ENCODE peak calls at places on chromosomes 16 and 17, in ten cellular contexts. One of them, this sample, is unnamed.

GRCh38 chr17:66805567-66805966 is 29.4 kb upstream of the CACNG5 start:
- DNase-seq in iPS DF 6.9: no peak
- DNase-seq in OCI-LY7: peak
- DNase-seq in cardiac fibroblast: no peak
- DNase-seq in GM23248: no peak
- DNase-seq in substantia nigra: no peak
- DNase-seq in endodermal cell: no peak
- DNase-seq in A172: no peak
- DNase-seq in HTR-8/SVneo: no peak
- DNase-seq in fibroblast of the aortic adventitia: no peak
- DNase-seq in this sample: no peak

GRCh38 chr17:16937431-16937830 is 34.5 kb downstream of the TNFRSF13B start:
- DNase-seq in OCI-LY7: no peak
- DNase-seq in cardiac fibroblast: no peak
- DNase-seq in fibroblast of the aortic adventitia: no peak
- DNase-seq in endodermal cell: peak
- DNase-seq in HTR-8/SVneo: no peak
- DNase-seq in GM23248: no peak
- DNase-seq in A172: no peak
- DNase-seq in substantia nigra: no peak
- DNase-seq in iPS DF 6.9: no peak
- DNase-seq in this sample: no peak

GRCh38 chr16:65832269-65832668 is 534.2 kb upstream of the CDH5 start:
- DNase-seq in OCI-LY7: no peak
- DNase-seq in cardiac fibroblast: no peak
- DNase-seq in A172: no peak
- DNase-seq in endodermal cell: no peak
- DNase-seq in iPS DF 6.9: no peak
- DNase-seq in substantia nigra: no peak
- DNase-seq in fibroblast of the aortic adventitia: no peak
- DNase-seq in GM23248: no peak
- DNase-seq in HTR-8/SVneo: no peak
- DNase-seq in this sample: no peak

GRCh38 chr16:75624921-75625334 is 1.8 kb upstream of the ADAT1 start:
- DNase-seq in cardiac fibroblast: peak
- DNase-seq in endodermal cell: no peak
- DNase-seq in iPS DF 6.9: no peak
- DNase-seq in HTR-8/SVneo: peak
- DNase-seq in substantia nigra: no peak
- DNase-seq in fibroblast of the aortic adventitia: peak
- DNase-seq in GM23248: peak
- DNase-seq in OCI-LY7: no peak
- DNase-seq in A172: peak
- DNase-seq in this sample: peak

GRCh38 chr16:27378871-27379580 is 22.9 kb upstream of the IL21R start:
- DNase-seq in cardiac fibroblast: no peak
- DNase-seq in endodermal cell: peak
- DNase-seq in HTR-8/SVneo: no peak
- DNase-seq in substantia nigra: no peak
- DNase-seq in OCI-LY7: no peak
- DNase-seq in fibroblast of the aortic adventitia: no peak
- DNase-seq in GM23248: peak
- DNase-seq in A172: no peak
- DNase-seq in iPS DF 6.9: no peak
- DNase-seq in this sample: no peak

GRCh38 chr17:15263206-15263579 is 1.9 kb downstream of the PMP22 start:
- DNase-seq in iPS DF 6.9: no peak
- DNase-seq in HTR-8/SVneo: peak
- DNase-seq in substantia nigra: peak
- DNase-seq in OCI-LY7: no peak
- DNase-seq in cardiac fibroblast: peak
- DNase-seq in A172: peak
- DNase-seq in GM23248: peak
- DNase-seq in fibroblast of the aortic adventitia: peak
- DNase-seq in endodermal cell: no peak
- DNase-seq in this sample: no peak

GRCh38 chr17:38403491-38403890 is 24.8 kb upstream of the ARHGAP23 start:
- DNase-seq in GM23248: peak
- DNase-seq in iPS DF 6.9: no peak
- DNase-seq in substantia nigra: no peak
- DNase-seq in cardiac fibroblast: peak
- DNase-seq in A172: peak
- DNase-seq in endodermal cell: peak
- DNase-seq in HTR-8/SVneo: no peak
- DNase-seq in fibroblast of the aortic adventitia: peak
- DNase-seq in OCI-LY7: no peak
- DNase-seq in this sample: peak

GRCh38 chr16:56780646-56781045 is 50.7 kb downstream of the NUP93 start:
- DNase-seq in A172: no peak
- DNase-seq in endodermal cell: no peak
- DNase-seq in OCI-LY7: no peak
- DNase-seq in substantia nigra: no peak
- DNase-seq in fibroblast of the aortic adventitia: no peak
- DNase-seq in cardiac fibroblast: no peak
- DNase-seq in iPS DF 6.9: no peak
- DNase-seq in HTR-8/SVneo: no peak
- DNase-seq in GM23248: no peak
- DNase-seq in this sample: no peak

GRCh38 chr16:84063972-84064371 is 21.4 kb upstream of the SLC38A8 start:
- DNase-seq in iPS DF 6.9: no peak
- DNase-seq in HTR-8/SVneo: no peak
- DNase-seq in cardiac fibroblast: no peak
- DNase-seq in substantia nigra: no peak
- DNase-seq in endodermal cell: no peak
- DNase-seq in A172: no peak
- DNase-seq in fibroblast of the aortic adventitia: no peak
- DNase-seq in OCI-LY7: no peak
- DNase-seq in GM23248: no peak
- DNase-seq in this sample: no peak

GRCh38 chr17:30316736-30317135 is 17.1 kb downstream of the TMIGD1 start:
- DNase-seq in GM23248: no peak
- DNase-seq in A172: no peak
- DNase-seq in substantia nigra: no peak
- DNase-seq in iPS DF 6.9: no peak
- DNase-seq in HTR-8/SVneo: no peak
- DNase-seq in fibroblast of the aortic adventitia: no peak
- DNase-seq in endodermal cell: no peak
- DNase-seq in OCI-LY7: no peak
- DNase-seq in cardiac fibroblast: no peak
- DNase-seq in this sample: no peak

GRCh38 chr17:73722163-73722562 is 77.9 kb upstream of the SDK2 start:
- DNase-seq in HTR-8/SVneo: no peak
- DNase-seq in iPS DF 6.9: no peak
- DNase-seq in A172: no peak
- DNase-seq in fibroblast of the aortic adventitia: no peak
- DNase-seq in GM23248: no peak
- DNase-seq in cardiac fibroblast: no peak
- DNase-seq in OCI-LY7: peak
- DNase-seq in substantia nigra: no peak
- DNase-seq in endodermal cell: no peak
- DNase-seq in this sample: no peak

GRCh38 chr17:64240261-64240740 is 22.8 kb downstream of the TEX2 start:
- DNase-seq in A172: no peak
- DNase-seq in substantia nigra: no peak
- DNase-seq in OCI-LY7: no peak
- DNase-seq in fibroblast of the aortic adventitia: no peak
- DNase-seq in GM23248: no peak
- DNase-seq in iPS DF 6.9: no peak
- DNase-seq in HTR-8/SVneo: no peak
- DNase-seq in endodermal cell: peak
- DNase-seq in cardiac fibroblast: peak
- DNase-seq in this sample: no peak

GRCh38 chr17:74690409-74690825 is 22.3 kb downstream of the CD300LF start:
- DNase-seq in substantia nigra: no peak
- DNase-seq in HTR-8/SVneo: no peak
- DNase-seq in cardiac fibroblast: no peak
- DNase-seq in OCI-LY7: peak
- DNase-seq in endodermal cell: no peak
- DNase-seq in A172: no peak
- DNase-seq in fibroblast of the aortic adventitia: no peak
- DNase-seq in GM23248: no peak
- DNase-seq in iPS DF 6.9: no peak
- DNase-seq in this sample: no peak

GRCh38 chr17:80259642-80260535 is 763 bp upstream of the RNF213 start:
- DNase-seq in fibroblast of the aortic adventitia: peak
- DNase-seq in iPS DF 6.9: no peak
- DNase-seq in endodermal cell: peak
- DNase-seq in HTR-8/SVneo: peak
- DNase-seq in cardiac fibroblast: peak
- DNase-seq in substantia nigra: peak
- DNase-seq in GM23248: peak
- DNase-seq in OCI-LY7: peak
- DNase-seq in A172: peak
- DNase-seq in this sample: peak

GRCh38 chr17:48663134-48663924 is 37.2 kb upstream of the HOXB9 start:
- DNase-seq in substantia nigra: no peak
- DNase-seq in endodermal cell: peak
- DNase-seq in HTR-8/SVneo: no peak
- DNase-seq in GM23248: no peak
- DNase-seq in cardiac fibroblast: no peak
- DNase-seq in OCI-LY7: no peak
- DNase-seq in fibroblast of the aortic adventitia: no peak
- DNase-seq in iPS DF 6.9: no peak
- DNase-seq in A172: no peak
- DNase-seq in this sample: no peak

GRCh38 chr16:87375426-87376135 is 8.0 kb downstream of the FBXO31 start:
- DNase-seq in iPS DF 6.9: no peak
- DNase-seq in endodermal cell: no peak
- DNase-seq in HTR-8/SVneo: no peak
- DNase-seq in fibroblast of the aortic adventitia: peak
- DNase-seq in GM23248: peak
- DNase-seq in OCI-LY7: no peak
- DNase-seq in substantia nigra: no peak
- DNase-seq in A172: peak
- DNase-seq in cardiac fibroblast: peak
- DNase-seq in this sample: no peak

GRCh38 chr16:19691161-19691850 is 26.7 kb downstream of the KNOP1 start:
- DNase-seq in iPS DF 6.9: no peak
- DNase-seq in substantia nigra: peak
- DNase-seq in HTR-8/SVneo: no peak
- DNase-seq in GM23248: peak
- DNase-seq in A172: peak
- DNase-seq in fibroblast of the aortic adventitia: no peak
- DNase-seq in cardiac fibroblast: no peak
- DNase-seq in endodermal cell: no peak
- DNase-seq in OCI-LY7: no peak
- DNase-seq in this sample: no peak

GRCh38 chr16:30485818-30486436 is 13.4 kb downstream of the ITGAL start:
- DNase-seq in A172: peak
- DNase-seq in endodermal cell: no peak
- DNase-seq in fibroblast of the aortic adventitia: peak
- DNase-seq in cardiac fibroblast: peak
- DNase-seq in GM23248: peak
- DNase-seq in HTR-8/SVneo: no peak
- DNase-seq in OCI-LY7: no peak
- DNase-seq in iPS DF 6.9: no peak
- DNase-seq in substantia nigra: no peak
- DNase-seq in this sample: no peak

GRCh38 chr17:2053380-2054261 is 1.3 kb upstream of the HIC1 start:
- DNase-seq in endodermal cell: peak
- DNase-seq in GM23248: peak
- DNase-seq in A172: no peak
- DNase-seq in OCI-LY7: peak
- DNase-seq in fibroblast of the aortic adventitia: peak
- DNase-seq in cardiac fibroblast: peak
- DNase-seq in substantia nigra: no peak
- DNase-seq in iPS DF 6.9: no peak
- DNase-seq in HTR-8/SVneo: no peak
- DNase-seq in this sample: peak

GRCh38 chr17:2222901-2223616 is 80.5 kb downstream of the SMG6 start:
- DNase-seq in cardiac fibroblast: peak
- DNase-seq in endodermal cell: no peak
- DNase-seq in substantia nigra: no peak
- DNase-seq in iPS DF 6.9: no peak
- DNase-seq in A172: peak
- DNase-seq in HTR-8/SVneo: no peak
- DNase-seq in GM23248: peak
- DNase-seq in OCI-LY7: no peak
- DNase-seq in fibroblast of the aortic adventitia: peak
- DNase-seq in this sample: peak

GRCh38 chr16:19907161-19907992 is 22.7 kb upstream of the GPRC5B start:
- DNase-seq in OCI-LY7: peak
- DNase-seq in HTR-8/SVneo: peak
- DNase-seq in substantia nigra: no peak
- DNase-seq in A172: peak
- DNase-seq in fibroblast of the aortic adventitia: peak
- DNase-seq in cardiac fibroblast: peak
- DNase-seq in endodermal cell: peak
- DNase-seq in iPS DF 6.9: peak
- DNase-seq in GM23248: peak
- DNase-seq in this sample: peak

GRCh38 chr17:34054495-34054894 is 200.6 kb upstream of the CCL2 start:
- DNase-seq in iPS DF 6.9: no peak
- DNase-seq in cardiac fibroblast: no peak
- DNase-seq in OCI-LY7: no peak
- DNase-seq in substantia nigra: no peak
- DNase-seq in fibroblast of the aortic adventitia: no peak
- DNase-seq in HTR-8/SVneo: no peak
- DNase-seq in A172: no peak
- DNase-seq in GM23248: no peak
- DNase-seq in endodermal cell: no peak
- DNase-seq in this sample: no peak

GRCh38 chr16:23607740-23608139 is 11.6 kb upstream of the NDUFAB1 start:
- DNase-seq in cardiac fibroblast: peak
- DNase-seq in fibroblast of the aortic adventitia: peak
- DNase-seq in endodermal cell: no peak
- DNase-seq in GM23248: peak
- DNase-seq in iPS DF 6.9: no peak
- DNase-seq in A172: no peak
- DNase-seq in OCI-LY7: no peak
- DNase-seq in HTR-8/SVneo: no peak
- DNase-seq in substantia nigra: no peak
- DNase-seq in this sample: peak

GRCh38 chr17:74758846-74759163 is 10.4 kb downstream of the NHERF1 start:
- DNase-seq in OCI-LY7: no peak
- DNase-seq in fibroblast of the aortic adventitia: peak
- DNase-seq in cardiac fibroblast: no peak
- DNase-seq in endodermal cell: no peak
- DNase-seq in substantia nigra: no peak
- DNase-seq in GM23248: peak
- DNase-seq in HTR-8/SVneo: no peak
- DNase-seq in iPS DF 6.9: no peak
- DNase-seq in A172: peak
- DNase-seq in this sample: peak

GRCh38 chr17:39777534-39778365 is 40.0 kb downstream of the GRB7 start:
- DNase-seq in fibroblast of the aortic adventitia: no peak
- DNase-seq in cardiac fibroblast: no peak
- DNase-seq in substantia nigra: no peak
- DNase-seq in OCI-LY7: peak
- DNase-seq in endodermal cell: peak
- DNase-seq in GM23248: no peak
- DNase-seq in A172: no peak
- DNase-seq in HTR-8/SVneo: no peak
- DNase-seq in iPS DF 6.9: no peak
- DNase-seq in this sample: no peak

GRCh38 chr16:57045694-57046381 is 46.5 kb upstream of the CPNE2 start:
- DNase-seq in fibroblast of the aortic adventitia: peak
- DNase-seq in HTR-8/SVneo: peak
- DNase-seq in cardiac fibroblast: peak
- DNase-seq in substantia nigra: peak
- DNase-seq in iPS DF 6.9: peak
- DNase-seq in GM23248: peak
- DNase-seq in endodermal cell: peak
- DNase-seq in A172: no peak
- DNase-seq in OCI-LY7: peak
- DNase-seq in this sample: no peak

This sample was measured in NCI-H226.